ENCODE peak calls at places on chromosomes 6 and 20, in ten cellular contexts. M, I, A, D, W, H, C, J, L and T are unnamed samples.

GRCh38 chr6:24274441-24275083 is 83.3 kb downstream of the DCDC2 start:
- DNase-seq in M (no peak), I (no peak), A (no peak), D (no peak), W (peak), H (no peak), C (peak), J (no peak), L (no peak), T (no peak)

GRCh38 chr20:37392441-37393195 is 46.7 kb downstream of the SRC start:
- DNase-seq in M (no peak), I (no peak), A (peak), D (no peak), W (no peak), H (no peak), C (no peak), J (no peak), L (peak), T (no peak)

GRCh38 chr6:11264100-11264499 is 31.6 kb upstream of the NEDD9 start:
- DNase-seq in M (no peak), I (no peak), A (no peak), D (no peak), W (no peak), H (no peak), C (no peak), J (no peak), L (peak), T (no peak)

GRCh38 chr6:5325173-5325572 is 63.9 kb downstream of the FARS2 start:
- DNase-seq in M (peak), I (no peak), A (no peak), D (no peak), W (no peak), H (no peak), C (no peak), J (no peak), L (no peak), T (no peak)

GRCh38 chr20:21125072-21125848 is 622 bp upstream of the KIZ start:
- DNase-seq in M (no peak), I (peak), A (no peak), D (no peak), W (peak), H (peak), C (peak), J (no peak), L (peak), T (no peak)

GRCh38 chr20:56778765-56779195 is 149.7 kb downstream of the TFAP2C start:
- DNase-seq in M (no peak), I (no peak), A (peak), D (no peak), W (peak), H (no peak), C (no peak), J (no peak), L (no peak), T (no peak)

GRCh38 chr20:4763776-4764525 is 42.2 kb downstream of the PRND start:
- DNase-seq in M (no peak), I (no peak), A (no peak), D (no peak), W (no peak), H (no peak), C (no peak), J (no peak), L (no peak), T (no peak)

GRCh38 chr6:28726569-28727309 is 197.0 kb downstream of the TRIM27 start:
- DNase-seq in M (no peak), I (no peak), A (no peak), D (no peak), W (no peak), H (no peak), C (no peak), J (no peak), L (no peak), T (no peak)

GRCh38 chr6:160735523-160735922 is 33.5 kb downstream of the PLG start:
- DNase-seq in M (no peak), I (no peak), A (no peak), D (no peak), W (no peak), H (no peak), C (no peak), J (no peak), L (no peak), T (no peak)

GRCh38 chr6:2351090-2351489 is 105.7 kb upstream of the GMDS start:
- DNase-seq in M (no peak), I (no peak), A (no peak), D (no peak), W (no peak), H (no peak), C (no peak), J (no peak), L (no peak), T (no peak)

GRCh38 chr6:170284866-170285469 is 5.9 kb downstream of the DLL1 start:
- DNase-seq in M (no peak), I (no peak), A (no peak), D (no peak), W (no peak), H (no peak), C (no peak), J (no peak), L (no peak), T (no peak)

GRCh38 chr20:41047975-41048305 is 19.3 kb downstream of the TOP1 start:
- DNase-seq in M (no peak), I (no peak), A (no peak), D (no peak), W (peak), H (no peak), C (no peak), J (no peak), L (no peak), T (peak)

GRCh38 chr20:58542411-58543095 is 27.4 kb upstream of the APCDD1L start:
- DNase-seq in M (no peak), I (no peak), A (no peak), D (no peak), W (no peak), H (no peak), C (no peak), J (no peak), L (no peak), T (no peak)

GRCh38 chr6:139708342-139709199 is 334.1 kb upstream of the CITED2 start:
- DNase-seq in M (no peak), I (peak), A (no peak), D (peak), W (peak), H (peak), C (no peak), J (no peak), L (no peak), T (no peak)

GRCh38 chr6:134908906-134909516 is 40.9 kb downstream of the ALDH8A1 start:
- DNase-seq in M (no peak), I (peak), A (peak), D (peak), W (peak), H (peak), C (peak), J (peak), L (no peak), T (no peak)

GRCh38 chr6:44699082-44699481 is 311.6 kb downstream of the CDC5L start:
- DNase-seq in M (no peak), I (no peak), A (no peak), D (no peak), W (peak), H (no peak), C (no peak), J (no peak), L (no peak), T (no peak)

GRCh38 chr6:163285689-163286088 is 128.8 kb upstream of the QKI start:
- DNase-seq in M (no peak), I (no peak), A (no peak), D (no peak), W (no peak), H (no peak), C (no peak), J (no peak), L (no peak), T (no peak)

GRCh38 chr6:4302524-4302923 is 167.1 kb upstream of the ECI2 start:
- DNase-seq in M (no peak), I (no peak), A (no peak), D (no peak), W (no peak), H (no peak), C (no peak), J (no peak), L (no peak), T (no peak)

GRCh38 chr6:113855500-113856010 is 1.6 kb upstream of the MARCKS start:
- DNase-seq in M (peak), I (no peak), A (no peak), D (no peak), W (peak), H (no peak), C (no peak), J (no peak), L (peak), T (no peak)

GRCh38 chr20:38893056-38893455 is 33.2 kb upstream of the FAM83D start:
- DNase-seq in M (no peak), I (no peak), A (no peak), D (no peak), W (no peak), H (no peak), C (no peak), J (no peak), L (no peak), T (no peak)

GRCh38 chr6:37155394-37156312 is 14.3 kb upstream of the PIM1 start:
- DNase-seq in M (no peak), I (no peak), A (peak), D (no peak), W (no peak), H (no peak), C (no peak), J (no peak), L (no peak), T (no peak)

GRCh38 chr6:14442250-14442649 is 324.7 kb downstream of the CD83 start:
- DNase-seq in M (no peak), I (no peak), A (no peak), D (no peak), W (no peak), H (no peak), C (no peak), J (no peak), L (no peak), T (no peak)

GRCh38 chr6:125792680-125793079 is 1.9 kb downstream of the NCOA7 start:
- DNase-seq in M (no peak), I (no peak), A (no peak), D (no peak), W (peak), H (no peak), C (no peak), J (no peak), L (no peak), T (no peak)

GRCh38 chr6:148590881-148591280 is 155.9 kb upstream of the UST start:
- DNase-seq in M (no peak), I (no peak), A (no peak), D (no peak), W (no peak), H (no peak), C (no peak), J (no peak), L (no peak), T (no peak)